ENCODE peak calls at places on chromosomes 4 and X, in nine cellular contexts. C is ovary, G is A549, Y is tibial nerve, E is suprapubic skin, A is stomach, U is upper lobe of left lung, J is sigmoid colon, D is K562. T is an unnamed sample.

GRCh38 chrX:48196745-48197213 is at the start of gene SSX5:
- DNase-seq in A (no peak), C (no peak), U (no peak), E (no peak), G (no peak), Y (no peak), D (peak; percentile 38), J (no peak), T (no peak)

GRCh38 chr4:139735381-139736256 is 70.0 kb downstream of the MGST2 start:
- DNase-seq in J (peak; percentile 74), U (peak; percentile 87), D (no peak), E (no peak), A (no peak), C (peak; percentile 46), Y (no peak), G (no peak), T (no peak)

GRCh38 chr4:163651761-163652160 is 157.3 kb downstream of the TMA16 start:
- DNase-seq in J (no peak), Y (no peak), U (no peak), E (no peak), A (no peak), G (no peak), C (no peak), D (no peak), T (no peak)

GRCh38 chr4:18882468-18882867 is 860.9 kb upstream of the LCORL start:
- DNase-seq in J (no peak), D (no peak), E (no peak), A (no peak), Y (no peak), G (no peak), U (no peak), C (no peak), T (no peak)

GRCh38 chr4:15577508-15577907 is 77.6 kb downstream of the FBXL5 start:
- DNase-seq in Y (no peak), J (no peak), D (no peak), E (no peak), C (no peak), G (no peak), A (no peak), U (no peak), T (no peak)

GRCh38 chrX:14359316-14359715 is 170.0 kb upstream of the GLRA2 start:
- DNase-seq in G (no peak), Y (no peak), D (no peak), U (no peak), C (no peak), A (no peak), J (no peak), E (no peak), T (no peak)

GRCh38 chr4:7342223-7342576 is 92.5 kb downstream of the PSAPL1 start:
- DNase-seq in A (no peak), Y (no peak), E (no peak), U (no peak), J (no peak), C (no peak), D (no peak), G (no peak), T (no peak)

GRCh38 chr4:135281230-135281629 is 1079.6 kb upstream of the PABPC4L start:
- DNase-seq in J (no peak), A (no peak), U (no peak), G (no peak), D (no peak), Y (no peak), C (no peak), E (no peak), T (no peak)

GRCh38 chrX:30812326-30812725 is 76.7 kb downstream of the TAB3 start:
- DNase-seq in U (no peak), J (no peak), A (no peak), D (no peak), Y (no peak), G (no peak), E (no peak), C (no peak), T (no peak)

GRCh38 chr4:24988776-24989175 is 42.0 kb downstream of the LGI2 start:
- DNase-seq in J (no peak), E (no peak), C (no peak), A (no peak), U (no peak), Y (no peak), D (peak; percentile 27), G (peak; percentile 16), T (no peak)

GRCh38 chr4:14749910-14750309 is 252.4 kb upstream of the CPEB2 start:
- DNase-seq in G (no peak), C (no peak), D (peak; percentile 6), Y (peak; percentile 9), U (no peak), J (peak; percentile 71), E (no peak), A (peak; percentile 60), T (peak; percentile 28)

DNA sequence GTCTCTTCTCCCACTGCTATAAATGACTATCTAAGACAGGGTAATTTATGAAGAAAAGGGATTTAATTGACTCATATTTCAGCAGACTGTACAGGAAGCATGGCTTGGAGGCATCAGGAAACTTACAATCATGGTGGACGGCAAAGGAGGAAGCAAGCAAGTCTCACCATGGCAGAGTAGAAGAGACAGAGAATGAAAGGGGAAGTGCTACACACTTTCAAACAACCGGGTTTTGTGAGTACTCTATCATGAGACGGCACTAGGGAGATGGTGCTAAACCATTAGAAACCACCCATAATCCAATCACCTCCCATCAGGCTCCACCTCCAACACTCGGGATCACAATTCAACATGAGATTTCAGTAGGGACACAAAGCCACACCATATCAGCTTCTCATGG is 11.1 kb downstream of the UBE2NL start:
- DNase-seq in Y (no peak), E (no peak), U (no peak), D (no peak), G (no peak), C (no peak), A (no peak), J (no peak), T (no peak)
- TF ChIP-seq EP300 in Y (no peak), E (no peak), U (no peak), D (no peak), G (no peak), C (no peak), A (no peak), J (no peak), T (no peak)

DNA sequence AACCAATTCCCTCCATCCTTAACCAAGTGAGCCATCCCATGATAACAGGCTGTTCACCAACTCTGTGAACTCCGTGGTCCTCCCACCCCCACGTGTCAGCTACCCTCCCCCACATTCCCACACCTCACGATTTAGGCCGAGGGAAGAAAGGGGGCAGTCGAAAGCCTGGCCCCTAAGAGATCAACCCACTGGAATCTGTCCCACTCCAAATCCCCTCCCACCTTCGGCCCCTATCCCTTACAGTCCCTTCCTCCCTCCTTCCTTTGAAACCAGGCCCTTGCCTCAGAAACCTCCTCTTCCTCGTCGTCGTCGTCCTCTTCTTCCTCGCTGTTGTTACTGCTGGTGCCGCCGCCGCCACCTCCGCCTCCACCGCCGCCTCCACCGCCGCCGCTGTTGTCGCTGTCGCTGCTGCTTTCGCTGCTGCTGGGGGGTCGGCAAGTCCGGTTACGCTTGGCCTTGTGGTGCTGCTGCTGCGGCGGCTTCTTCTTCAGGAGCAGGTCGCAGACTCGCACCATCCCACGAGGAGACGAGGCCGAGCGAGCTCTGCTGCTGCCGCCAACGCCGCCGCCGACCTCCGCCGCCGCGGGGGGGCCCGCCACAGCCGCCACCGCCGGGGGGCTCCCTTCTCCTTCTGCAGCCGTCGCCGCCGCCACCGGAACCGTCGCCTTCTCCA is 467 bp downstream of the ANKRD17 start:
- DNase-seq in E (no peak), D (peak; percentile 58), Y (peak; percentile 6), A (no peak), U (no peak), C (peak; percentile 28), J (no peak), G (peak; percentile 8), T (no peak)
- TF ChIP-seq EP300 in E (no peak), D (no peak), Y (no peak), A (no peak), U (no peak), C (no peak), J (no peak), G (no peak), T (no peak)

GRCh38 chrX:120453985-120454384 is 15.1 kb downstream of the LAMP2 start:
- DNase-seq in Y (no peak), E (no peak), D (no peak), A (no peak), G (no peak), J (no peak), U (no peak), C (no peak), T (no peak)
- TF ChIP-seq EP300 in Y (no peak), E (no peak), D (peak; percentile 50), A (no peak), G (no peak), J (no peak), U (no peak), C (no peak), T (no peak)

GRCh38 chrX:72306851-72307645 is 1.3 kb upstream of the CITED1 start:
- DNase-seq in D (peak; percentile 49), Y (peak; percentile 40), A (peak; percentile 63), J (peak; percentile 79), G (peak; percentile 67), E (peak; percentile 80), U (peak; percentile 82), C (no peak), T (peak; percentile 65)

GRCh38 chrX:72307646-72308051 is 1.9 kb upstream of the CITED1 start:
- DNase-seq in C (no peak), Y (no peak), A (no peak), E (no peak), J (no peak), U (no peak), G (no peak), D (no peak), T (no peak)

GRCh38 chrX:72306085-72306801 is 529 bp upstream of the CITED1 start:
- DNase-seq in G (peak; percentile 30), D (peak; percentile 20), Y (no peak), A (no peak), E (no peak), U (peak; percentile 82), C (no peak), J (no peak), T (no peak)

GRCh38 chrX:72304877-72305276 is 837 bp downstream of the CITED1 start:
- DNase-seq in E (no peak), U (peak; percentile 55), A (no peak), D (no peak), C (no peak), G (no peak), Y (no peak), J (no peak), T (no peak)

GRCh38 chrX:72305286-72306084 is at the start of gene CITED1:
- DNase-seq in Y (no peak), G (peak; percentile 15), J (no peak), D (no peak), E (no peak), C (no peak), A (no peak), U (peak; percentile 79), T (no peak)
- TF ChIP-seq EP300 in Y (no peak), G (no peak), J (no peak), D (no peak), E (no peak), C (no peak), A (no peak), U (no peak), T (no peak)

GRCh38 chr4:103498161-103499070 is 221.4 kb downstream of the TACR3 start:
- DNase-seq in C (no peak), J (no peak), Y (no peak), E (no peak), D (no peak), U (no peak), A (no peak), G (no peak), T (no peak)
- TF ChIP-seq EP300 in C (no peak), J (no peak), Y (no peak), E (no peak), D (no peak), U (no peak), A (no peak), G (no peak), T (no peak)